ENCODE peak calls at places on chromosomes 12 and 14, in six cellular contexts. One of them, this sample, is unnamed.

GRCh38 chr14:96071561-96071960 is 32.4 kb downstream of the C14orf132 start:
- DNase-seq in HepG2: no peak
- DNase-seq in GM12892: no peak
- DNase-seq in SK-N-SH: no peak
- DNase-seq in GM12878: no peak
- DNase-seq in H1: no peak
- DNase-seq in this sample: no peak

GRCh38 chr12:113479578-113480335 is 8.1 kb upstream of the LHX5 start:
- DNase-seq in GM12892: no peak
- DNase-seq in SK-N-SH: peak
- DNase-seq in H1: peak
- DNase-seq in HepG2: peak
- DNase-seq in GM12878: no peak
- DNase-seq in this sample: peak

GRCh38 chr14:67166450-67166853 is 22.8 kb upstream of the GARIN2 start:
- DNase-seq in H1: no peak
- DNase-seq in HepG2: no peak
- DNase-seq in GM12878: no peak
- DNase-seq in GM12892: no peak
- DNase-seq in SK-N-SH: peak
- DNase-seq in this sample: no peak

GRCh38 chr14:90602088-90602687 is 205.4 kb downstream of the CALM1 start:
- DNase-seq in SK-N-SH: no peak
- DNase-seq in GM12878: no peak
- DNase-seq in GM12892: no peak
- DNase-seq in H1: no peak
- DNase-seq in HepG2: no peak
- DNase-seq in this sample: no peak

GRCh38 chr12:49301759-49302158 is 6.8 kb downstream of the PRPH start:
- DNase-seq in SK-N-SH: no peak
- DNase-seq in GM12878: no peak
- DNase-seq in HepG2: no peak
- DNase-seq in H1: no peak
- DNase-seq in GM12892: no peak
- DNase-seq in this sample: no peak

GRCh38 chr12:64670856-64671639 is 60.8 kb downstream of the RASSF3 start:
- DNase-seq in HepG2: no peak
- DNase-seq in SK-N-SH: no peak
- DNase-seq in GM12892: no peak
- DNase-seq in H1: no peak
- DNase-seq in GM12878: no peak
- DNase-seq in this sample: no peak

GRCh38 chr14:33567736-33568124 is 383.1 kb downstream of the EGLN3 start:
- DNase-seq in SK-N-SH: no peak
- DNase-seq in GM12878: no peak
- DNase-seq in H1: no peak
- DNase-seq in GM12892: no peak
- DNase-seq in HepG2: no peak
- DNase-seq in this sample: no peak

GRCh38 chr14:101502761-101503392 is 58.4 kb upstream of the DIO3 start:
- DNase-seq in GM12892: peak
- DNase-seq in H1: no peak
- DNase-seq in HepG2: no peak
- DNase-seq in GM12878: no peak
- DNase-seq in SK-N-SH: no peak
- DNase-seq in this sample: no peak

GRCh38 chr12:14216405-14217294 is 148.8 kb upstream of the ATF7IP start:
- DNase-seq in HepG2: no peak
- DNase-seq in GM12878: no peak
- DNase-seq in H1: peak
- DNase-seq in GM12892: no peak
- DNase-seq in SK-N-SH: no peak
- DNase-seq in this sample: no peak

GRCh38 chr12:69598174-69598753 is 12.4 kb downstream of the LRRC10 start:
- DNase-seq in GM12878: no peak
- DNase-seq in SK-N-SH: no peak
- DNase-seq in GM12892: no peak
- DNase-seq in H1: no peak
- DNase-seq in HepG2: no peak
- DNase-seq in this sample: no peak

GRCh38 chr12:69608114-69608513 is 2.6 kb downstream of the LRRC10 start:
- DNase-seq in SK-N-SH: no peak
- DNase-seq in H1: no peak
- DNase-seq in GM12892: no peak
- DNase-seq in HepG2: no peak
- DNase-seq in GM12878: no peak
- DNase-seq in this sample: no peak

GRCh38 chr12:69600804-69601203 is 9.9 kb downstream of the LRRC10 start:
- DNase-seq in SK-N-SH: no peak
- DNase-seq in HepG2: no peak
- DNase-seq in GM12892: no peak
- DNase-seq in H1: no peak
- DNase-seq in GM12878: no peak
- DNase-seq in this sample: no peak

GRCh38 chr12:69601962-69602685 is 8.6 kb downstream of the LRRC10 start:
- DNase-seq in SK-N-SH: no peak
- DNase-seq in GM12878: no peak
- DNase-seq in H1: no peak
- DNase-seq in HepG2: no peak
- DNase-seq in GM12892: no peak
- DNase-seq in this sample: no peak

DNA sequence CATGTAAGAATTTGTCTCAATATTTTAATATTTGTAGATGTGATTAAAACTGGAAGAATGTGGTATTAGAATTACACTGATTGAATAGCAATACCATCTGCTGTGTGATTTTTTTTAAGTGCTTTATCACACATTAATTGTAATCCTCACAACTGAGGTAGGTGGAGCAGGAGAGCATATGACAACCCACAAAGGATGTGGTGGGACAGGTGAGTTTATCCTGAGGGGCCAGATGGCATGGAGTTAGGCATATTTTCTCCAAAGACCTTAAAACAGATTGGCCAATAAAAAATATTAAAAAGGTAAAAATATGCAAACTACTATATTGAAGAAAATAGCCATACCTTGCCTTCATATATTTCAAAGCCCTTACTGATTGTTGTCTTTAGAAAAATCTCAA is 7.8 kb downstream of the LRRC10 start:
- DNase-seq in SK-N-SH: no peak
- DNase-seq in GM12878: no peak
- DNase-seq in GM12892: no peak
- DNase-seq in HepG2: no peak
- DNase-seq in H1: no peak
- DNase-seq in this sample: no peak
- TF ChIP-seq TAF1 in SK-N-SH: no peak
- TF ChIP-seq TAF1 in GM12878: no peak
- TF ChIP-seq TAF1 in GM12892: no peak
- TF ChIP-seq TAF1 in HepG2: no peak
- TF ChIP-seq TAF1 in H1: no peak
- TF ChIP-seq TAF1 in this sample: no peak

GRCh38 chr12:116599285-116600122 is 40.3 kb downstream of the MAP1LC3B2 start:
- DNase-seq in GM12878: peak
- DNase-seq in SK-N-SH: peak
- DNase-seq in HepG2: peak
- DNase-seq in H1: peak
- DNase-seq in GM12892: peak
- DNase-seq in this sample: peak
- TF ChIP-seq TAF1 in GM12878: no peak
- TF ChIP-seq TAF1 in SK-N-SH: no peak
- TF ChIP-seq TAF1 in HepG2: no peak
- TF ChIP-seq TAF1 in H1: no peak
- TF ChIP-seq TAF1 in GM12892: no peak
- TF ChIP-seq TAF1 in this sample: no peak

GRCh38 chr12:19836056-19836455 is 396.8 kb downstream of the AEBP2 start:
- DNase-seq in GM12878: no peak
- DNase-seq in GM12892: no peak
- DNase-seq in SK-N-SH: no peak
- DNase-seq in HepG2: no peak
- DNase-seq in H1: no peak
- DNase-seq in this sample: no peak

GRCh38 chr12:19836456-19836855 is 397.2 kb downstream of the AEBP2 start:
- DNase-seq in GM12892: no peak
- DNase-seq in H1: no peak
- DNase-seq in GM12878: no peak
- DNase-seq in SK-N-SH: no peak
- DNase-seq in HepG2: no peak
- DNase-seq in this sample: no peak

GRCh38 chr12:19830461-19830860 is 391.2 kb downstream of the AEBP2 start:
- DNase-seq in SK-N-SH: no peak
- DNase-seq in GM12878: no peak
- DNase-seq in HepG2: no peak
- DNase-seq in H1: no peak
- DNase-seq in GM12892: no peak
- DNase-seq in this sample: no peak

GRCh38 chr12:19834596-19834995 is 395.3 kb downstream of the AEBP2 start:
- DNase-seq in GM12878: no peak
- DNase-seq in H1: no peak
- DNase-seq in HepG2: no peak
- DNase-seq in SK-N-SH: no peak
- DNase-seq in GM12892: no peak
- DNase-seq in this sample: no peak

GRCh38 chr12:19833775-19834501 is 394.6 kb downstream of the AEBP2 start:
- DNase-seq in H1: no peak
- DNase-seq in GM12892: no peak
- DNase-seq in HepG2: no peak
- DNase-seq in SK-N-SH: no peak
- DNase-seq in GM12878: no peak
- DNase-seq in this sample: no peak
- TF ChIP-seq TAF1 in H1: no peak
- TF ChIP-seq TAF1 in GM12892: no peak
- TF ChIP-seq TAF1 in HepG2: no peak
- TF ChIP-seq TAF1 in SK-N-SH: no peak
- TF ChIP-seq TAF1 in GM12878: no peak
- TF ChIP-seq TAF1 in this sample: no peak

GRCh38 chr12:115472852-115473251 is 788.9 kb upstream of the TBX3 start:
- DNase-seq in GM12892: no peak
- DNase-seq in GM12878: no peak
- DNase-seq in H1: no peak
- DNase-seq in SK-N-SH: no peak
- DNase-seq in HepG2: no peak
- DNase-seq in this sample: no peak

GRCh38 chr12:115470526-115470925 is 786.6 kb upstream of the TBX3 start:
- DNase-seq in H1: no peak
- DNase-seq in GM12878: no peak
- DNase-seq in SK-N-SH: no peak
- DNase-seq in GM12892: no peak
- DNase-seq in HepG2: no peak
- DNase-seq in this sample: no peak

GRCh38 chr12:115470977-115471376 is 787.0 kb upstream of the TBX3 start:
- DNase-seq in H1: no peak
- DNase-seq in HepG2: no peak
- DNase-seq in SK-N-SH: no peak
- DNase-seq in GM12878: no peak
- DNase-seq in GM12892: no peak
- DNase-seq in this sample: no peak

GRCh38 chr12:115474525-115475353 is 790.8 kb upstream of the TBX3 start:
- DNase-seq in HepG2: no peak
- DNase-seq in GM12892: no peak
- DNase-seq in H1: no peak
- DNase-seq in GM12878: no peak
- DNase-seq in SK-N-SH: no peak
- DNase-seq in this sample: no peak

DNA sequence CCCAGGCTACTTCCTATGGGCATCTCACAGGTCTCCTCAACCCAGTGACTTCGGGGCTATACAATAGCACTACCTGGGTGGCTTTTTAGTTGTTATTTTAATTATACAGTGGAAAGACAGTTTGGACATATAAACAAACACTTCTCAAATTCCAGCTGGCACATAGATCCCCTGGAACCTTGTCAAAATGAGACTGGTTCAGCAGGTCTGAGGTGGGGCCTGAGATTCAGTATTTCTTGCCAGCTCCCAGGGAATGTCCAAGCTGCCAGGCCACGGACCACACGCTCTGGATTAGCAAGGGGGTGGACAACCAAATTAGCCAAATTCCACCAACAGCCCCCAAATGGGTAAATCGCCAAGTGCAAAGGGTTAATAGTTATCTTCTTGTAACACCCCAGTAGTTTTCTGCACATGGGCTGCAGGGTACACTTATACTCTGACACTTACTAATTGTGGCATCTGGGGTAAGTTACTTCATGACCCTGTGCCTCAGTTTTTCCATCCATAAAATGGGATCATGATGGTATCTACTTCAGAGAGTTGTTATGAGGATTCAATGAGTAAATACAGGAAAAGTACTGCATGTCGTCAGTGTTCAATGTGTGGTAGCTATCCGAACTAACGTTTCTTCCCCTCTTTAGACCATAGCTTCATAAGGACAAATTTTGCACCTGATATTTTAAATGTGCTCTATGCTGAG is 789.4 kb upstream of the TBX3 start:
- DNase-seq in H1: no peak
- DNase-seq in GM12892: no peak
- DNase-seq in SK-N-SH: no peak
- DNase-seq in GM12878: no peak
- DNase-seq in HepG2: no peak
- DNase-seq in this sample: no peak
- TF ChIP-seq TAF1 in H1: no peak
- TF ChIP-seq TAF1 in GM12892: no peak
- TF ChIP-seq TAF1 in SK-N-SH: no peak
- TF ChIP-seq TAF1 in GM12878: no peak
- TF ChIP-seq TAF1 in HepG2: no peak
- TF ChIP-seq TAF1 in this sample: no peak

DNA sequence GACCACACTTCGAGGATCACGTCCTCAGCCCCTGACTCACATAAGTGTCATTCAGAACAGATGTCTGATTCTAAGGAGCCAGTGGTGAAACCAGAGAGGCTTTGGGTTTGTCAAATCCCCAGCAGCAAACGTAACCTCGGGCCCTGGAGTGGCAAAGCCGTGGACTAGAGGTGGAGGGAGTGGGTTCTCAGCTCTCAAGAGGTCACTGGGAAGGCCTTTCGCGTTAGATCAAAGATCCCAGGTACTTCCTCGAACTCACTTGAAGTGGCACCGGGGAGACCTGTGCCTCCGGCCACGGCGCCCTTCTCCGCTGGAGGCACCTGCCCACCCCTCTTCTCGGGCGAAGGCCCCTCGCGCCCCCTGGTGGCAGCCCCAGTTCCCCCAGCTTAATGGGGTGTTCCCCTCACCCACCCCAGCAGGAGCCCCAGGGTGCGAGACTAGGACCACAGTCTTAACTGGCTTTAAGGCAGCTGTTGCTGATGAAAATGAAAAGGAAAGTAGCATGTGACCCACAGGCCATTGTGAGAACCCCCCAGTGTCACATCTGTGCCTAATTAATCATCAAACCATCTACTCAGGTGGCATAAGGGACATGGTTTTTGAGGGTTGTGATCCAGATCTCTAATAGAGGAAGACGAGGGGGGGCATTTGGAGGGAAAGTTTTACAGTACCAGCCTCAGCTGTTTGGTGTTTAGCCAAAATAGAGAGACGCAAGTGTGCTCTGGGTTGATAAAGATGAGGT is 672 bp upstream of the ESR2 start:
- DNase-seq in GM12892: peak
- DNase-seq in H1: peak
- DNase-seq in GM12878: peak
- DNase-seq in SK-N-SH: peak
- DNase-seq in HepG2: peak
- DNase-seq in this sample: peak
- TF ChIP-seq TAF1 in GM12892: no peak
- TF ChIP-seq TAF1 in H1: no peak
- TF ChIP-seq TAF1 in GM12878: no peak
- TF ChIP-seq TAF1 in SK-N-SH: no peak
- TF ChIP-seq TAF1 in HepG2: no peak
- TF ChIP-seq TAF1 in this sample: no peak